ENCODE peak calls at places on chromosomes 2 and 18, in nine cellular contexts. One of them, this sample, is unnamed.

GRCh38 chr2:119544075-119545031 is at the start of gene CFAP221:
- ATAC-seq in naive thymus-derived CD8-positive, alpha-beta T cell: peak; percentile 53
- ATAC-seq in left lung: peak; percentile 90
- ATAC-seq in gastroesophageal sphincter: peak; percentile 91
- ATAC-seq in foreskin keratinocyte: peak; percentile 95
- ATAC-seq in aorta: peak; percentile 92
- ATAC-seq in omental fat pad: peak; percentile 81
- ATAC-seq in activated CD8-positive, alpha-beta memory T cell treated with anti-CD3 and anti-CD28 coated beads, Interleukin-2, amount 10 ng/mL, durations not matched to agents 7 days and 5 days: peak; percentile 74
- ATAC-seq in activated T-cell treated with anti-CD3 and anti-CD28 coated beads, Interleukin-2, amount 50 U/mL, for 4 hours: peak; percentile 83
- ATAC-seq in this sample: peak; percentile 73

GRCh38 chr2:240595381-240596079 is 9.0 kb downstream of the CAPN10 start:
- ATAC-seq in omental fat pad: no peak
- ATAC-seq in activated T-cell treated with anti-CD3 and anti-CD28 coated beads, Interleukin-2, amount 50 U/mL, for 4 hours: peak; percentile 41
- ATAC-seq in activated CD8-positive, alpha-beta memory T cell treated with anti-CD3 and anti-CD28 coated beads, Interleukin-2, amount 10 ng/mL, durations not matched to agents 7 days and 5 days: peak; percentile 77
- ATAC-seq in gastroesophageal sphincter: no peak
- ATAC-seq in left lung: peak; percentile 34
- ATAC-seq in aorta: no peak
- ATAC-seq in foreskin keratinocyte: peak; percentile 27
- ATAC-seq in naive thymus-derived CD8-positive, alpha-beta T cell: peak; percentile 68
- ATAC-seq in this sample: peak; percentile 18

GRCh38 chr18:70382032-70382431 is 93.2 kb downstream of the SOCS6 start:
- ATAC-seq in left lung: no peak
- ATAC-seq in activated CD8-positive, alpha-beta memory T cell treated with anti-CD3 and anti-CD28 coated beads, Interleukin-2, amount 10 ng/mL, durations not matched to agents 7 days and 5 days: no peak
- ATAC-seq in gastroesophageal sphincter: no peak
- ATAC-seq in omental fat pad: no peak
- ATAC-seq in activated T-cell treated with anti-CD3 and anti-CD28 coated beads, Interleukin-2, amount 50 U/mL, for 4 hours: no peak
- ATAC-seq in foreskin keratinocyte: no peak
- ATAC-seq in naive thymus-derived CD8-positive, alpha-beta T cell: no peak
- ATAC-seq in aorta: no peak
- ATAC-seq in this sample: peak; percentile 84

GRCh38 chr18:3060667-3061580 is 48.0 kb upstream of the LPIN2 start:
- ATAC-seq in activated CD8-positive, alpha-beta memory T cell treated with anti-CD3 and anti-CD28 coated beads, Interleukin-2, amount 10 ng/mL, durations not matched to agents 7 days and 5 days: peak; percentile 46
- ATAC-seq in foreskin keratinocyte: no peak
- ATAC-seq in naive thymus-derived CD8-positive, alpha-beta T cell: peak; percentile 39
- ATAC-seq in left lung: no peak
- ATAC-seq in activated T-cell treated with anti-CD3 and anti-CD28 coated beads, Interleukin-2, amount 50 U/mL, for 4 hours: peak; percentile 69
- ATAC-seq in omental fat pad: no peak
- ATAC-seq in aorta: no peak
- ATAC-seq in gastroesophageal sphincter: peak; percentile 43
- ATAC-seq in this sample: no peak

GRCh38 chr2:55550368-55551102 is 31.0 kb downstream of the CFAP36 start:
- ATAC-seq in naive thymus-derived CD8-positive, alpha-beta T cell: no peak
- ATAC-seq in activated T-cell treated with anti-CD3 and anti-CD28 coated beads, Interleukin-2, amount 50 U/mL, for 4 hours: no peak
- ATAC-seq in activated CD8-positive, alpha-beta memory T cell treated with anti-CD3 and anti-CD28 coated beads, Interleukin-2, amount 10 ng/mL, durations not matched to agents 7 days and 5 days: no peak
- ATAC-seq in foreskin keratinocyte: no peak
- ATAC-seq in gastroesophageal sphincter: no peak
- ATAC-seq in aorta: no peak
- ATAC-seq in omental fat pad: no peak
- ATAC-seq in left lung: peak; percentile 51
- ATAC-seq in this sample: no peak

GRCh38 chr2:222594679-222595078 is 61.2 kb downstream of the FARSB start:
- ATAC-seq in left lung: peak; percentile 85
- ATAC-seq in activated CD8-positive, alpha-beta memory T cell treated with anti-CD3 and anti-CD28 coated beads, Interleukin-2, amount 10 ng/mL, durations not matched to agents 7 days and 5 days: no peak
- ATAC-seq in aorta: no peak
- ATAC-seq in gastroesophageal sphincter: no peak
- ATAC-seq in naive thymus-derived CD8-positive, alpha-beta T cell: no peak
- ATAC-seq in omental fat pad: no peak
- ATAC-seq in activated T-cell treated with anti-CD3 and anti-CD28 coated beads, Interleukin-2, amount 50 U/mL, for 4 hours: no peak
- ATAC-seq in foreskin keratinocyte: peak; percentile 74
- ATAC-seq in this sample: peak; percentile 72

GRCh38 chr2:170425291-170425751 is 247.4 kb downstream of the MYO3B start:
- ATAC-seq in activated T-cell treated with anti-CD3 and anti-CD28 coated beads, Interleukin-2, amount 50 U/mL, for 4 hours: no peak
- ATAC-seq in gastroesophageal sphincter: no peak
- ATAC-seq in omental fat pad: no peak
- ATAC-seq in left lung: peak; percentile 41
- ATAC-seq in activated CD8-positive, alpha-beta memory T cell treated with anti-CD3 and anti-CD28 coated beads, Interleukin-2, amount 10 ng/mL, durations not matched to agents 7 days and 5 days: no peak
- ATAC-seq in aorta: no peak
- ATAC-seq in naive thymus-derived CD8-positive, alpha-beta T cell: no peak
- ATAC-seq in foreskin keratinocyte: peak; percentile 37
- ATAC-seq in this sample: peak; percentile 59

GRCh38 chr2:88596141-88596830 is 31.0 kb downstream of the EIF2AK3 start:
- ATAC-seq in naive thymus-derived CD8-positive, alpha-beta T cell: no peak
- ATAC-seq in activated CD8-positive, alpha-beta memory T cell treated with anti-CD3 and anti-CD28 coated beads, Interleukin-2, amount 10 ng/mL, durations not matched to agents 7 days and 5 days: no peak
- ATAC-seq in omental fat pad: no peak
- ATAC-seq in gastroesophageal sphincter: no peak
- ATAC-seq in aorta: no peak
- ATAC-seq in activated T-cell treated with anti-CD3 and anti-CD28 coated beads, Interleukin-2, amount 50 U/mL, for 4 hours: no peak
- ATAC-seq in foreskin keratinocyte: no peak
- ATAC-seq in left lung: no peak
- ATAC-seq in this sample: no peak

GRCh38 chr2:229873123-229873581 is 48.7 kb downstream of the TRIP12 start:
- ATAC-seq in activated CD8-positive, alpha-beta memory T cell treated with anti-CD3 and anti-CD28 coated beads, Interleukin-2, amount 10 ng/mL, durations not matched to agents 7 days and 5 days: no peak
- ATAC-seq in gastroesophageal sphincter: no peak
- ATAC-seq in foreskin keratinocyte: no peak
- ATAC-seq in naive thymus-derived CD8-positive, alpha-beta T cell: no peak
- ATAC-seq in omental fat pad: no peak
- ATAC-seq in activated T-cell treated with anti-CD3 and anti-CD28 coated beads, Interleukin-2, amount 50 U/mL, for 4 hours: no peak
- ATAC-seq in left lung: no peak
- ATAC-seq in aorta: no peak
- ATAC-seq in this sample: no peak

GRCh38 chr2:198712485-198712884 is 745.3 kb downstream of the SATB2 start:
- ATAC-seq in gastroesophageal sphincter: no peak
- ATAC-seq in naive thymus-derived CD8-positive, alpha-beta T cell: no peak
- ATAC-seq in activated T-cell treated with anti-CD3 and anti-CD28 coated beads, Interleukin-2, amount 50 U/mL, for 4 hours: no peak
- ATAC-seq in aorta: no peak
- ATAC-seq in activated CD8-positive, alpha-beta memory T cell treated with anti-CD3 and anti-CD28 coated beads, Interleukin-2, amount 10 ng/mL, durations not matched to agents 7 days and 5 days: no peak
- ATAC-seq in left lung: no peak
- ATAC-seq in foreskin keratinocyte: no peak
- ATAC-seq in omental fat pad: no peak
- ATAC-seq in this sample: no peak

GRCh38 chr2:9373047-9373446 is 50.3 kb downstream of the ITGB1BP1 start:
- ATAC-seq in naive thymus-derived CD8-positive, alpha-beta T cell: no peak
- ATAC-seq in activated T-cell treated with anti-CD3 and anti-CD28 coated beads, Interleukin-2, amount 50 U/mL, for 4 hours: no peak
- ATAC-seq in foreskin keratinocyte: no peak
- ATAC-seq in activated CD8-positive, alpha-beta memory T cell treated with anti-CD3 and anti-CD28 coated beads, Interleukin-2, amount 10 ng/mL, durations not matched to agents 7 days and 5 days: no peak
- ATAC-seq in aorta: no peak
- ATAC-seq in left lung: no peak
- ATAC-seq in gastroesophageal sphincter: no peak
- ATAC-seq in omental fat pad: no peak
- ATAC-seq in this sample: no peak

GRCh38 chr2:24494415-24494814 is 3.4 kb downstream of the NCOA1 start:
- ATAC-seq in aorta: no peak
- ATAC-seq in naive thymus-derived CD8-positive, alpha-beta T cell: no peak
- ATAC-seq in left lung: no peak
- ATAC-seq in activated CD8-positive, alpha-beta memory T cell treated with anti-CD3 and anti-CD28 coated beads, Interleukin-2, amount 10 ng/mL, durations not matched to agents 7 days and 5 days: no peak
- ATAC-seq in gastroesophageal sphincter: no peak
- ATAC-seq in omental fat pad: no peak
- ATAC-seq in activated T-cell treated with anti-CD3 and anti-CD28 coated beads, Interleukin-2, amount 50 U/mL, for 4 hours: no peak
- ATAC-seq in foreskin keratinocyte: no peak
- ATAC-seq in this sample: no peak

GRCh38 chr2:218229851-218230250 is 12.9 kb downstream of the ARPC2 start:
- ATAC-seq in activated T-cell treated with anti-CD3 and anti-CD28 coated beads, Interleukin-2, amount 50 U/mL, for 4 hours: no peak
- ATAC-seq in activated CD8-positive, alpha-beta memory T cell treated with anti-CD3 and anti-CD28 coated beads, Interleukin-2, amount 10 ng/mL, durations not matched to agents 7 days and 5 days: peak; percentile 57
- ATAC-seq in left lung: peak; percentile 11
- ATAC-seq in naive thymus-derived CD8-positive, alpha-beta T cell: no peak
- ATAC-seq in gastroesophageal sphincter: no peak
- ATAC-seq in omental fat pad: no peak
- ATAC-seq in aorta: no peak
- ATAC-seq in foreskin keratinocyte: peak; percentile 88
- ATAC-seq in this sample: peak; percentile 74

GRCh38 chr2:6657872-6658271 is 207.8 kb downstream of the CMPK2 start:
- ATAC-seq in gastroesophageal sphincter: no peak
- ATAC-seq in activated T-cell treated with anti-CD3 and anti-CD28 coated beads, Interleukin-2, amount 50 U/mL, for 4 hours: no peak
- ATAC-seq in omental fat pad: no peak
- ATAC-seq in left lung: peak; percentile 74
- ATAC-seq in naive thymus-derived CD8-positive, alpha-beta T cell: no peak
- ATAC-seq in aorta: no peak
- ATAC-seq in foreskin keratinocyte: peak; percentile 62
- ATAC-seq in activated CD8-positive, alpha-beta memory T cell treated with anti-CD3 and anti-CD28 coated beads, Interleukin-2, amount 10 ng/mL, durations not matched to agents 7 days and 5 days: no peak
- ATAC-seq in this sample: no peak

GRCh38 chr2:205924676-205925075 is 161.3 kb downstream of the INO80D start:
- ATAC-seq in omental fat pad: no peak
- ATAC-seq in foreskin keratinocyte: no peak
- ATAC-seq in left lung: no peak
- ATAC-seq in gastroesophageal sphincter: no peak
- ATAC-seq in activated CD8-positive, alpha-beta memory T cell treated with anti-CD3 and anti-CD28 coated beads, Interleukin-2, amount 10 ng/mL, durations not matched to agents 7 days and 5 days: no peak
- ATAC-seq in aorta: no peak
- ATAC-seq in naive thymus-derived CD8-positive, alpha-beta T cell: no peak
- ATAC-seq in activated T-cell treated with anti-CD3 and anti-CD28 coated beads, Interleukin-2, amount 50 U/mL, for 4 hours: no peak
- ATAC-seq in this sample: no peak

GRCh38 chr18:58714821-58715220 is 43.6 kb downstream of the MALT1 start:
- ATAC-seq in aorta: no peak
- ATAC-seq in gastroesophageal sphincter: no peak
- ATAC-seq in naive thymus-derived CD8-positive, alpha-beta T cell: peak; percentile 39
- ATAC-seq in activated CD8-positive, alpha-beta memory T cell treated with anti-CD3 and anti-CD28 coated beads, Interleukin-2, amount 10 ng/mL, durations not matched to agents 7 days and 5 days: no peak
- ATAC-seq in activated T-cell treated with anti-CD3 and anti-CD28 coated beads, Interleukin-2, amount 50 U/mL, for 4 hours: no peak
- ATAC-seq in omental fat pad: no peak
- ATAC-seq in left lung: no peak
- ATAC-seq in foreskin keratinocyte: no peak
- ATAC-seq in this sample: no peak

GRCh38 chr2:100064592-100065006 is 77.8 kb downstream of the AFF3 start:
- ATAC-seq in gastroesophageal sphincter: no peak
- ATAC-seq in aorta: no peak
- ATAC-seq in naive thymus-derived CD8-positive, alpha-beta T cell: no peak
- ATAC-seq in foreskin keratinocyte: no peak
- ATAC-seq in activated CD8-positive, alpha-beta memory T cell treated with anti-CD3 and anti-CD28 coated beads, Interleukin-2, amount 10 ng/mL, durations not matched to agents 7 days and 5 days: no peak
- ATAC-seq in activated T-cell treated with anti-CD3 and anti-CD28 coated beads, Interleukin-2, amount 50 U/mL, for 4 hours: peak; percentile 43
- ATAC-seq in omental fat pad: no peak
- ATAC-seq in left lung: no peak
- ATAC-seq in this sample: no peak

GRCh38 chr2:29193111-29193510 is 77.9 kb downstream of the CLIP4 start:
- ATAC-seq in omental fat pad: no peak
- ATAC-seq in naive thymus-derived CD8-positive, alpha-beta T cell: no peak
- ATAC-seq in activated T-cell treated with anti-CD3 and anti-CD28 coated beads, Interleukin-2, amount 50 U/mL, for 4 hours: no peak
- ATAC-seq in gastroesophageal sphincter: no peak
- ATAC-seq in aorta: no peak
- ATAC-seq in foreskin keratinocyte: no peak
- ATAC-seq in left lung: no peak
- ATAC-seq in activated CD8-positive, alpha-beta memory T cell treated with anti-CD3 and anti-CD28 coated beads, Interleukin-2, amount 10 ng/mL, durations not matched to agents 7 days and 5 days: no peak
- ATAC-seq in this sample: no peak

GRCh38 chr2:239121600-239122012 is 273.7 kb downstream of the TWIST2 start:
- ATAC-seq in activated CD8-positive, alpha-beta memory T cell treated with anti-CD3 and anti-CD28 coated beads, Interleukin-2, amount 10 ng/mL, durations not matched to agents 7 days and 5 days: no peak
- ATAC-seq in activated T-cell treated with anti-CD3 and anti-CD28 coated beads, Interleukin-2, amount 50 U/mL, for 4 hours: no peak
- ATAC-seq in naive thymus-derived CD8-positive, alpha-beta T cell: no peak
- ATAC-seq in gastroesophageal sphincter: peak; percentile 65
- ATAC-seq in left lung: no peak
- ATAC-seq in aorta: peak; percentile 49
- ATAC-seq in foreskin keratinocyte: no peak
- ATAC-seq in omental fat pad: no peak
- ATAC-seq in this sample: no peak

GRCh38 chr2:8574196-8575010 is 107.5 kb upstream of the ID2 start:
- ATAC-seq in activated T-cell treated with anti-CD3 and anti-CD28 coated beads, Interleukin-2, amount 50 U/mL, for 4 hours: peak; percentile 52
- ATAC-seq in naive thymus-derived CD8-positive, alpha-beta T cell: no peak
- ATAC-seq in omental fat pad: no peak
- ATAC-seq in aorta: no peak
- ATAC-seq in left lung: peak; percentile 14
- ATAC-seq in activated CD8-positive, alpha-beta memory T cell treated with anti-CD3 and anti-CD28 coated beads, Interleukin-2, amount 10 ng/mL, durations not matched to agents 7 days and 5 days: no peak
- ATAC-seq in foreskin keratinocyte: peak; percentile 78
- ATAC-seq in gastroesophageal sphincter: no peak
- ATAC-seq in this sample: no peak

GRCh38 chr2:71422786-71423185 is 30.6 kb upstream of the DYSF start:
- ATAC-seq in aorta: no peak
- ATAC-seq in activated T-cell treated with anti-CD3 and anti-CD28 coated beads, Interleukin-2, amount 50 U/mL, for 4 hours: no peak
- ATAC-seq in omental fat pad: no peak
- ATAC-seq in activated CD8-positive, alpha-beta memory T cell treated with anti-CD3 and anti-CD28 coated beads, Interleukin-2, amount 10 ng/mL, durations not matched to agents 7 days and 5 days: no peak
- ATAC-seq in foreskin keratinocyte: no peak
- ATAC-seq in gastroesophageal sphincter: no peak
- ATAC-seq in left lung: no peak
- ATAC-seq in naive thymus-derived CD8-positive, alpha-beta T cell: no peak
- ATAC-seq in this sample: no peak

GRCh38 chr18:7452331-7452730 is 114.8 kb upstream of the PTPRM start:
- ATAC-seq in activated T-cell treated with anti-CD3 and anti-CD28 coated beads, Interleukin-2, amount 50 U/mL, for 4 hours: no peak
- ATAC-seq in naive thymus-derived CD8-positive, alpha-beta T cell: no peak
- ATAC-seq in foreskin keratinocyte: peak; percentile 88
- ATAC-seq in omental fat pad: no peak
- ATAC-seq in aorta: no peak
- ATAC-seq in left lung: peak; percentile 95
- ATAC-seq in activated CD8-positive, alpha-beta memory T cell treated with anti-CD3 and anti-CD28 coated beads, Interleukin-2, amount 10 ng/mL, durations not matched to agents 7 days and 5 days: no peak
- ATAC-seq in gastroesophageal sphincter: peak; percentile 58
- ATAC-seq in this sample: peak; percentile 75

GRCh38 chr2:215839816-215840215 is 173.5 kb downstream of the MREG start:
- ATAC-seq in left lung: no peak
- ATAC-seq in activated T-cell treated with anti-CD3 and anti-CD28 coated beads, Interleukin-2, amount 50 U/mL, for 4 hours: no peak
- ATAC-seq in naive thymus-derived CD8-positive, alpha-beta T cell: no peak
- ATAC-seq in foreskin keratinocyte: no peak
- ATAC-seq in gastroesophageal sphincter: no peak
- ATAC-seq in omental fat pad: no peak
- ATAC-seq in aorta: no peak
- ATAC-seq in activated CD8-positive, alpha-beta memory T cell treated with anti-CD3 and anti-CD28 coated beads, Interleukin-2, amount 10 ng/mL, durations not matched to agents 7 days and 5 days: no peak
- ATAC-seq in this sample: no peak

GRCh38 chr2:3913252-3913651 is 209.9 kb downstream of the DCDC2C start:
- ATAC-seq in omental fat pad: no peak
- ATAC-seq in naive thymus-derived CD8-positive, alpha-beta T cell: no peak
- ATAC-seq in gastroesophageal sphincter: no peak
- ATAC-seq in left lung: no peak
- ATAC-seq in activated CD8-positive, alpha-beta memory T cell treated with anti-CD3 and anti-CD28 coated beads, Interleukin-2, amount 10 ng/mL, durations not matched to agents 7 days and 5 days: no peak
- ATAC-seq in foreskin keratinocyte: no peak
- ATAC-seq in activated T-cell treated with anti-CD3 and anti-CD28 coated beads, Interleukin-2, amount 50 U/mL, for 4 hours: no peak
- ATAC-seq in aorta: no peak
- ATAC-seq in this sample: no peak

GRCh38 chr18:44672506-44672905 is 8.2 kb upstream of the SETBP1 start:
- ATAC-seq in naive thymus-derived CD8-positive, alpha-beta T cell: no peak
- ATAC-seq in activated CD8-positive, alpha-beta memory T cell treated with anti-CD3 and anti-CD28 coated beads, Interleukin-2, amount 10 ng/mL, durations not matched to agents 7 days and 5 days: no peak
- ATAC-seq in omental fat pad: no peak
- ATAC-seq in left lung: no peak
- ATAC-seq in activated T-cell treated with anti-CD3 and anti-CD28 coated beads, Interleukin-2, amount 50 U/mL, for 4 hours: no peak
- ATAC-seq in foreskin keratinocyte: peak; percentile 78
- ATAC-seq in aorta: no peak
- ATAC-seq in gastroesophageal sphincter: no peak
- ATAC-seq in this sample: peak; percentile 71

GRCh38 chr2:240593026-240593702 is 6.6 kb downstream of the CAPN10 start:
- ATAC-seq in foreskin keratinocyte: no peak
- ATAC-seq in omental fat pad: no peak
- ATAC-seq in aorta: no peak
- ATAC-seq in gastroesophageal sphincter: no peak
- ATAC-seq in activated T-cell treated with anti-CD3 and anti-CD28 coated beads, Interleukin-2, amount 50 U/mL, for 4 hours: no peak
- ATAC-seq in naive thymus-derived CD8-positive, alpha-beta T cell: no peak
- ATAC-seq in activated CD8-positive, alpha-beta memory T cell treated with anti-CD3 and anti-CD28 coated beads, Interleukin-2, amount 10 ng/mL, durations not matched to agents 7 days and 5 days: no peak
- ATAC-seq in left lung: no peak
- ATAC-seq in this sample: no peak

GRCh38 chr2:126714191-126714965 is 58.4 kb downstream of the GYPC start:
- ATAC-seq in left lung: peak; percentile 38
- ATAC-seq in activated CD8-positive, alpha-beta memory T cell treated with anti-CD3 and anti-CD28 coated beads, Interleukin-2, amount 10 ng/mL, durations not matched to agents 7 days and 5 days: no peak
- ATAC-seq in naive thymus-derived CD8-positive, alpha-beta T cell: no peak
- ATAC-seq in activated T-cell treated with anti-CD3 and anti-CD28 coated beads, Interleukin-2, amount 50 U/mL, for 4 hours: no peak
- ATAC-seq in foreskin keratinocyte: no peak
- ATAC-seq in gastroesophageal sphincter: no peak
- ATAC-seq in omental fat pad: no peak
- ATAC-seq in aorta: peak; percentile 26
- ATAC-seq in this sample: no peak

GRCh38 chr2:205892141-205893064 is 193.6 kb downstream of the INO80D start:
- ATAC-seq in activated T-cell treated with anti-CD3 and anti-CD28 coated beads, Interleukin-2, amount 50 U/mL, for 4 hours: no peak
- ATAC-seq in left lung: peak; percentile 85
- ATAC-seq in omental fat pad: no peak
- ATAC-seq in activated CD8-positive, alpha-beta memory T cell treated with anti-CD3 and anti-CD28 coated beads, Interleukin-2, amount 10 ng/mL, durations not matched to agents 7 days and 5 days: no peak
- ATAC-seq in gastroesophageal sphincter: peak; percentile 42
- ATAC-seq in naive thymus-derived CD8-positive, alpha-beta T cell: no peak
- ATAC-seq in foreskin keratinocyte: peak; percentile 28
- ATAC-seq in aorta: no peak
- ATAC-seq in this sample: peak; percentile 41

GRCh38 chr2:20745924-20746555 is 76.9 kb downstream of the LDAH start:
- ATAC-seq in activated T-cell treated with anti-CD3 and anti-CD28 coated beads, Interleukin-2, amount 50 U/mL, for 4 hours: no peak
- ATAC-seq in left lung: peak; percentile 91
- ATAC-seq in aorta: no peak
- ATAC-seq in gastroesophageal sphincter: no peak
- ATAC-seq in omental fat pad: no peak
- ATAC-seq in foreskin keratinocyte: no peak
- ATAC-seq in naive thymus-derived CD8-positive, alpha-beta T cell: no peak
- ATAC-seq in activated CD8-positive, alpha-beta memory T cell treated with anti-CD3 and anti-CD28 coated beads, Interleukin-2, amount 10 ng/mL, durations not matched to agents 7 days and 5 days: no peak
- ATAC-seq in this sample: no peak

GRCh38 chr2:106565599-106565998 is 78.4 kb downstream of the CD8B2 start:
- ATAC-seq in activated T-cell treated with anti-CD3 and anti-CD28 coated beads, Interleukin-2, amount 50 U/mL, for 4 hours: peak; percentile 70
- ATAC-seq in gastroesophageal sphincter: no peak
- ATAC-seq in foreskin keratinocyte: peak; percentile 32
- ATAC-seq in activated CD8-positive, alpha-beta memory T cell treated with anti-CD3 and anti-CD28 coated beads, Interleukin-2, amount 10 ng/mL, durations not matched to agents 7 days and 5 days: no peak
- ATAC-seq in naive thymus-derived CD8-positive, alpha-beta T cell: peak; percentile 59
- ATAC-seq in omental fat pad: no peak
- ATAC-seq in left lung: no peak
- ATAC-seq in aorta: no peak
- ATAC-seq in this sample: no peak

GRCh38 chr2:173451137-173451536 is 96.5 kb downstream of the CDCA7 start:
- ATAC-seq in aorta: no peak
- ATAC-seq in left lung: no peak
- ATAC-seq in activated CD8-positive, alpha-beta memory T cell treated with anti-CD3 and anti-CD28 coated beads, Interleukin-2, amount 10 ng/mL, durations not matched to agents 7 days and 5 days: no peak
- ATAC-seq in omental fat pad: no peak
- ATAC-seq in gastroesophageal sphincter: no peak
- ATAC-seq in foreskin keratinocyte: no peak
- ATAC-seq in naive thymus-derived CD8-positive, alpha-beta T cell: peak; percentile 87
- ATAC-seq in activated T-cell treated with anti-CD3 and anti-CD28 coated beads, Interleukin-2, amount 50 U/mL, for 4 hours: no peak
- ATAC-seq in this sample: no peak